ENCODE peak calls at places on chromosome 15, in five cellular contexts. Y is stimulated activated CD4-positive, alpha-beta T cell treated with anti-CD3 and anti-CD28 coated beads, Interleukin-1b, Interleukin-23, amount 100 ng/mL, for 1 hour; K is bronchial epithelial cell; F is stimulated activated CD8-positive, alpha-beta memory T cell treated with anti-CD3 and anti-CD28 coated beads, Interleukin-4, amount 100 ng/mL, for 4 hours; C is NT2/D1. P is an unnamed sample.

GRCh38 chr15:75348034-75348562 is 1.3 kb downstream of the NEIL1 start:
- DNase-seq in C (no peak), Y (no peak), F (no peak), K (no peak), P (no peak)

GRCh38 chr15:47500823-47501222 is 216.5 kb upstream of the SEMA6D start:
- DNase-seq in K (no peak), C (no peak), Y (no peak), F (no peak), P (no peak)

GRCh38 chr15:70604671-70605070 is 158.7 kb downstream of the UACA start:
- DNase-seq in F (no peak), Y (no peak), K (peak; percentile 18), C (no peak), P (no peak)

GRCh38 chr15:77607111-77607893 is 25.4 kb downstream of the LINGO1 start:
- DNase-seq in C (no peak), F (no peak), K (no peak), Y (no peak), P (no peak)

GRCh38 chr15:90264649-90265048 is 823 bp upstream of the NGRN start:
- DNase-seq in K (peak; percentile 47), C (no peak), Y (no peak), F (no peak), P (no peak)

GRCh38 chr15:85766007-85766831 is 28.5 kb downstream of the KLHL25 start:
- DNase-seq in K (no peak), F (no peak), Y (no peak), C (no peak), P (no peak)

GRCh38 chr15:96418146-96418545 is 87.6 kb downstream of the NR2F2 start:
- DNase-seq in F (no peak), K (no peak), C (no peak), Y (no peak), P (no peak)

GRCh38 chr15:68676011-68676605 is 97.3 kb downstream of the CORO2B start:
- DNase-seq in K (no peak), C (no peak), F (no peak), Y (no peak), P (no peak)

GRCh38 chr15:94674251-94674650 is 442.9 kb downstream of the MCTP2 start:
- DNase-seq in C (no peak), Y (no peak), K (peak; percentile 87), F (no peak), P (no peak)

GRCh38 chr15:28132524-28133275 is 33.6 kb upstream of the OCA2 start:
- DNase-seq in K (no peak), F (no peak), Y (no peak), C (no peak), P (no peak)

GRCh38 chr15:57259511-57260143 is 116.7 kb upstream of the CGNL1 start:
- DNase-seq in C (peak; percentile 48), Y (no peak), F (no peak), K (no peak), P (peak; percentile 58)

GRCh38 chr15:90379263-90379662 is 8.8 kb upstream of the IQGAP1 start:
- DNase-seq in K (no peak), Y (no peak), C (no peak), F (no peak), P (no peak)

GRCh38 chr15:40409366-40409765 is 3.8 kb downstream of the IVD start:
- DNase-seq in K (no peak), F (no peak), Y (no peak), C (no peak), P (no peak)

GRCh38 chr15:67543348-67543718 is 830 bp downstream of the MAP2K5 start:
- DNase-seq in Y (no peak), K (no peak), C (no peak), F (no peak), P (no peak)

GRCh38 chr15:82851331-82851850 is 42.0 kb downstream of the WHAMM start:
- DNase-seq in Y (no peak), F (no peak), C (no peak), K (no peak), P (no peak)

GRCh38 chr15:78696436-78696835 is 55.4 kb upstream of the CHRNB4 start:
- DNase-seq in Y (no peak), K (no peak), C (no peak), F (no peak), P (no peak)

GRCh38 chr15:68022061-68022460 is 32.1 kb upstream of the PIAS1 start:
- DNase-seq in C (no peak), K (no peak), F (no peak), Y (no peak), P (no peak)

P was measured in neuronal stem cell.